ENCODE peak calls at places on chromosomes 6 and 20, in nine cellular contexts. One of them, this sample, is unnamed.

GRCh38 chr20:44188752-44189151 is 1.8 kb upstream of the JPH2 start:
- DNase-seq in colonic mucosa: no peak
- DNase-seq in lower lobe of right lung: no peak
- DNase-seq in ovary: no peak
- DNase-seq in tibial nerve: no peak
- DNase-seq in fibroblast of lung: no peak
- DNase-seq in mammary epithelial cell: no peak
- DNase-seq in BJ: no peak
- DNase-seq in heart left ventricle: no peak
- DNase-seq in this sample: no peak

GRCh38 chr20:53331151-53331973 is 262.3 kb downstream of the ZNF217 start:
- DNase-seq in BJ: peak; percentile 18
- DNase-seq in lower lobe of right lung: no peak
- DNase-seq in tibial nerve: no peak
- DNase-seq in fibroblast of lung: peak; percentile 12
- DNase-seq in ovary: no peak
- DNase-seq in colonic mucosa: no peak
- DNase-seq in heart left ventricle: no peak
- DNase-seq in mammary epithelial cell: peak; percentile 22
- DNase-seq in this sample: no peak

GRCh38 chr20:51712501-51713212 is 55.5 kb downstream of the ATP9A start:
- DNase-seq in colonic mucosa: no peak
- DNase-seq in ovary: no peak
- DNase-seq in BJ: no peak
- DNase-seq in tibial nerve: no peak
- DNase-seq in lower lobe of right lung: no peak
- DNase-seq in heart left ventricle: no peak
- DNase-seq in fibroblast of lung: peak; percentile 51
- DNase-seq in mammary epithelial cell: no peak
- DNase-seq in this sample: peak; percentile 15

GRCh38 chr6:12286381-12287132 is 3.6 kb upstream of the EDN1 start:
- DNase-seq in mammary epithelial cell: no peak
- DNase-seq in ovary: no peak
- DNase-seq in tibial nerve: no peak
- DNase-seq in heart left ventricle: no peak
- DNase-seq in lower lobe of right lung: no peak
- DNase-seq in colonic mucosa: no peak
- DNase-seq in BJ: peak; percentile 40
- DNase-seq in fibroblast of lung: peak; percentile 35
- DNase-seq in this sample: no peak

GRCh38 chr6:113010590-113010989 is 663.5 kb downstream of the RFPL4B start:
- DNase-seq in colonic mucosa: no peak
- DNase-seq in fibroblast of lung: no peak
- DNase-seq in ovary: no peak
- DNase-seq in mammary epithelial cell: no peak
- DNase-seq in lower lobe of right lung: no peak
- DNase-seq in BJ: no peak
- DNase-seq in tibial nerve: no peak
- DNase-seq in heart left ventricle: no peak
- DNase-seq in this sample: no peak

GRCh38 chr6:39137235-39137634 is 22.2 kb upstream of the SAYSD1 start:
- DNase-seq in lower lobe of right lung: no peak
- DNase-seq in mammary epithelial cell: peak; percentile 30
- DNase-seq in BJ: no peak
- DNase-seq in ovary: no peak
- DNase-seq in colonic mucosa: peak; percentile 37
- DNase-seq in heart left ventricle: no peak
- DNase-seq in fibroblast of lung: peak; percentile 39
- DNase-seq in tibial nerve: no peak
- DNase-seq in this sample: peak; percentile 43

GRCh38 chr20:5689451-5689850 is 60.8 kb upstream of the SHLD1 start:
- DNase-seq in mammary epithelial cell: no peak
- DNase-seq in colonic mucosa: no peak
- DNase-seq in BJ: no peak
- DNase-seq in ovary: no peak
- DNase-seq in tibial nerve: no peak
- DNase-seq in lower lobe of right lung: no peak
- DNase-seq in heart left ventricle: no peak
- DNase-seq in fibroblast of lung: no peak
- DNase-seq in this sample: no peak

GRCh38 chr6:36936824-36937223 is 17.7 kb upstream of the PI16 start:
- DNase-seq in lower lobe of right lung: no peak
- DNase-seq in BJ: no peak
- DNase-seq in mammary epithelial cell: no peak
- DNase-seq in colonic mucosa: no peak
- DNase-seq in ovary: no peak
- DNase-seq in fibroblast of lung: no peak
- DNase-seq in heart left ventricle: no peak
- DNase-seq in tibial nerve: no peak
- DNase-seq in this sample: no peak

GRCh38 chr6:112879920-112880413 is 532.8 kb downstream of the RFPL4B start:
- DNase-seq in fibroblast of lung: no peak
- DNase-seq in heart left ventricle: peak; percentile 52
- DNase-seq in BJ: no peak
- DNase-seq in mammary epithelial cell: no peak
- DNase-seq in tibial nerve: no peak
- DNase-seq in lower lobe of right lung: peak; percentile 65
- DNase-seq in colonic mucosa: peak; percentile 21
- DNase-seq in ovary: no peak
- DNase-seq in this sample: no peak

GRCh38 chr20:58447733-58448391 is 58.8 kb downstream of the VAPB start:
- DNase-seq in mammary epithelial cell: peak; percentile 29
- DNase-seq in tibial nerve: no peak
- DNase-seq in colonic mucosa: peak; percentile 53
- DNase-seq in lower lobe of right lung: no peak
- DNase-seq in heart left ventricle: no peak
- DNase-seq in BJ: no peak
- DNase-seq in fibroblast of lung: peak; percentile 62
- DNase-seq in ovary: no peak
- DNase-seq in this sample: peak; percentile 51

GRCh38 chr6:73704260-73704659 is 8.3 kb downstream of the CD109 start:
- DNase-seq in mammary epithelial cell: peak; percentile 100
- DNase-seq in tibial nerve: no peak
- DNase-seq in fibroblast of lung: peak; percentile 96
- DNase-seq in lower lobe of right lung: no peak
- DNase-seq in ovary: no peak
- DNase-seq in BJ: peak; percentile 97
- DNase-seq in colonic mucosa: no peak
- DNase-seq in heart left ventricle: no peak
- DNase-seq in this sample: peak; percentile 100

GRCh38 chr6:166971271-166971670 is 14.9 kb upstream of the RNASET2 start:
- DNase-seq in tibial nerve: no peak
- DNase-seq in fibroblast of lung: no peak
- DNase-seq in lower lobe of right lung: no peak
- DNase-seq in BJ: no peak
- DNase-seq in heart left ventricle: no peak
- DNase-seq in ovary: no peak
- DNase-seq in mammary epithelial cell: no peak
- DNase-seq in colonic mucosa: peak; percentile 11
- DNase-seq in this sample: no peak
- H3K36me3 ChIP-seq in tibial nerve: peaks cover 3% of the 10 kb centered on the region
- H3K36me3 ChIP-seq in fibroblast of lung: no peaks in the 10 kb centered on the region
- H3K36me3 ChIP-seq in lower lobe of right lung: no peaks in the 10 kb centered on the region
- H3K36me3 ChIP-seq in BJ: no peaks in the 10 kb centered on the region
- H3K36me3 ChIP-seq in heart left ventricle: no peaks in the 10 kb centered on the region
- H3K36me3 ChIP-seq in ovary: no peaks in the 10 kb centered on the region
- H3K36me3 ChIP-seq in mammary epithelial cell: no peaks in the 10 kb centered on the region
- H3K36me3 ChIP-seq in colonic mucosa: no peaks in the 10 kb centered on the region
- H3K36me3 ChIP-seq in this sample: no peaks in the 10 kb centered on the region

DNA sequence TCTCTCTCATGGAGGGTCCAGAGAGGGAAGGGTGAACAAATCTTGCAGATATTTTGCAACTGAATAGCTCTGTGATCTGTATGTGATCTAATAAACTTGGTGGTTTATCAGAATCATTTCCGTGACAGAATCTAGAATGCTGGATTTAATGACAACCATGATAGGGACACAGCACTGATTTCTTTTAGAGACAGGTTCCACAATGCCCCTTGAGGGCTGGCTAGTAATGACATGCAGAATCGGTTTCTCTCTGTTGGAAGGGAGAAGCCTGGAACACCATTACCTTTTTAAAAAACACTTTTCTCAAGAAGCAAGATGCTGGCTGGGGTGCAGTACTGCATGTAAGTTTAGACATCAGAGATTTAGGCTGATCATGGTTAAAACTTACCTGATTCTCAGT is 313.4 kb downstream of the CDH26 start:
- DNase-seq in heart left ventricle: no peak
- DNase-seq in tibial nerve: no peak
- DNase-seq in ovary: no peak
- DNase-seq in mammary epithelial cell: no peak
- DNase-seq in BJ: no peak
- DNase-seq in fibroblast of lung: no peak
- DNase-seq in colonic mucosa: no peak
- DNase-seq in lower lobe of right lung: no peak
- DNase-seq in this sample: no peak
- TF ChIP-seq CTCF in heart left ventricle: no peak
- TF ChIP-seq CTCF in tibial nerve: no peak
- TF ChIP-seq CTCF in ovary: no peak
- TF ChIP-seq CTCF in mammary epithelial cell: peak; percentile 48
- TF ChIP-seq CTCF in BJ: peak; percentile 44
- TF ChIP-seq CTCF in fibroblast of lung: peak; percentile 48
- TF ChIP-seq CTCF in colonic mucosa: no peak
- TF ChIP-seq CTCF in lower lobe of right lung: no peak
- TF ChIP-seq CTCF in this sample: peak; percentile 30

DNA sequence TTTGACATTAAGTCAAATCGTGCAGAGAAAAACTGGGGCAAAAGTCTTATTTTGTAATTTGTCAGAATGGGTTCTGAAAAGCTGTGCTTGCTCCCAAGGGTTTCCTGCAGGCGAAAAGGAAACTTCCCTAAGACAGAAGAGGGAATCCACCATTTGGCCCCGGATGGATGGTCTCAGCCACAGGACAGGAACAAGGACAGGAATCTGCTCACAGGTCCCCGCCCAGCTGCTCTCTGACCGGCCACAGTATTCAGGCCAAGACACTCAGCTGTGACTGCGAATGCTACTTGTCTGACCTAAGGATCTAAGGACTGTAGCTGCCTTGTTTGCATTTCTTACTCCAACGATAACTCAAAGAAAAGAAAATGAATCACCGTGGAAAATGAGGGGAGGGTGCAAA is 197.0 kb downstream of the BMP7 start:
- DNase-seq in ovary: no peak
- DNase-seq in tibial nerve: no peak
- DNase-seq in fibroblast of lung: no peak
- DNase-seq in mammary epithelial cell: no peak
- DNase-seq in colonic mucosa: no peak
- DNase-seq in heart left ventricle: no peak
- DNase-seq in BJ: no peak
- DNase-seq in lower lobe of right lung: no peak
- DNase-seq in this sample: no peak
- H3K27me3 ChIP-seq in ovary: no peaks in the 10 kb centered on the region
- H3K27me3 ChIP-seq in tibial nerve: no peaks in the 10 kb centered on the region
- H3K27me3 ChIP-seq in fibroblast of lung: no peaks in the 10 kb centered on the region
- H3K27me3 ChIP-seq in mammary epithelial cell: no peaks in the 10 kb centered on the region
- H3K27me3 ChIP-seq in colonic mucosa: no peaks in the 10 kb centered on the region
- H3K27me3 ChIP-seq in heart left ventricle: peaks cover 33% of the 10 kb centered on the region
- H3K27me3 ChIP-seq in BJ: peaks cover 5% of the 10 kb centered on the region
- H3K27me3 ChIP-seq in lower lobe of right lung: peaks cover 57% of the 10 kb centered on the region
- H3K27me3 ChIP-seq in this sample: peaks cover 2% of the 10 kb centered on the region

GRCh38 chr6:87922191-87922946 is 125.3 kb upstream of the SPACA1 start:
- DNase-seq in BJ: no peak
- DNase-seq in heart left ventricle: no peak
- DNase-seq in colonic mucosa: no peak
- DNase-seq in fibroblast of lung: no peak
- DNase-seq in lower lobe of right lung: no peak
- DNase-seq in tibial nerve: no peak
- DNase-seq in ovary: no peak
- DNase-seq in mammary epithelial cell: no peak
- DNase-seq in this sample: no peak
- H3K36me3 ChIP-seq in BJ: no peaks in the 10 kb centered on the region
- H3K36me3 ChIP-seq in heart left ventricle: no peaks in the 10 kb centered on the region
- H3K36me3 ChIP-seq in colonic mucosa: no peaks in the 10 kb centered on the region
- H3K36me3 ChIP-seq in fibroblast of lung: no peaks in the 10 kb centered on the region
- H3K36me3 ChIP-seq in lower lobe of right lung: no peaks in the 10 kb centered on the region
- H3K36me3 ChIP-seq in tibial nerve: no peaks in the 10 kb centered on the region
- H3K36me3 ChIP-seq in ovary: no peaks in the 10 kb centered on the region
- H3K36me3 ChIP-seq in mammary epithelial cell: no peaks in the 10 kb centered on the region
- H3K36me3 ChIP-seq in this sample: no peaks in the 10 kb centered on the region

DNA sequence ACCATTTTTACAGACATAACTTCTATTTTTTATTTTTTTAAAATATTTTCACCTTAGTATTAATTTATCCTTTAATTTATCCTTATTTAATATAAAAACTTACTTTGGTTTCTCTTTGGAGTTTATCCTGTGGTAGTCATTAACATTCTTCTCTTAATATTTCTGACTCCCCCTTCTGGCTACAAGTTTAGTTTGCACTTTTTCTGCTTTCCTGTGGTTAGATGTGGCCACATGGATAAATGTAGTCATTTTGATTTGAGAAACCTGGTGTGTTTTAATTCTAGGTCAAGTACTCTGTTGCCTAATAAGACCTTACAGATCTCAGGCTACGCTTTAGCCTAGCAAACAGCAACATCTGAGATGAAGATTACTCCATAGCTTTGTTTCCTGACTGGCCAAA is 1187.5 kb downstream of the HACE1 start:
- DNase-seq in fibroblast of lung: no peak
- DNase-seq in mammary epithelial cell: peak; percentile 0
- DNase-seq in colonic mucosa: no peak
- DNase-seq in heart left ventricle: no peak
- DNase-seq in tibial nerve: no peak
- DNase-seq in lower lobe of right lung: no peak
- DNase-seq in ovary: no peak
- DNase-seq in BJ: no peak
- DNase-seq in this sample: peak; percentile 8
- TF ChIP-seq CTCF in fibroblast of lung: no peak
- TF ChIP-seq CTCF in mammary epithelial cell: peak; percentile 19
- TF ChIP-seq CTCF in colonic mucosa: no peak
- TF ChIP-seq CTCF in heart left ventricle: no peak
- TF ChIP-seq CTCF in tibial nerve: no peak
- TF ChIP-seq CTCF in lower lobe of right lung: no peak
- TF ChIP-seq CTCF in ovary: no peak
- TF ChIP-seq CTCF in BJ: no peak
- TF ChIP-seq CTCF in this sample: no peak

GRCh38 chr6:158460602-158461092 is 99.2 kb upstream of the TMEM181 start:
- DNase-seq in colonic mucosa: no peak
- DNase-seq in tibial nerve: no peak
- DNase-seq in BJ: peak; percentile 71
- DNase-seq in fibroblast of lung: peak; percentile 74
- DNase-seq in lower lobe of right lung: no peak
- DNase-seq in mammary epithelial cell: peak; percentile 71
- DNase-seq in heart left ventricle: no peak
- DNase-seq in ovary: no peak
- DNase-seq in this sample: peak; percentile 48

GRCh38 chr6:158461954-158462353 is 97.9 kb upstream of the TMEM181 start:
- DNase-seq in BJ: no peak
- DNase-seq in ovary: no peak
- DNase-seq in lower lobe of right lung: no peak
- DNase-seq in fibroblast of lung: no peak
- DNase-seq in mammary epithelial cell: no peak
- DNase-seq in tibial nerve: no peak
- DNase-seq in heart left ventricle: no peak
- DNase-seq in colonic mucosa: no peak
- DNase-seq in this sample: no peak

GRCh38 chr6:158464483-158464882 is 95.4 kb upstream of the TMEM181 start:
- DNase-seq in BJ: no peak
- DNase-seq in mammary epithelial cell: no peak
- DNase-seq in lower lobe of right lung: no peak
- DNase-seq in colonic mucosa: no peak
- DNase-seq in tibial nerve: no peak
- DNase-seq in ovary: no peak
- DNase-seq in heart left ventricle: no peak
- DNase-seq in fibroblast of lung: no peak
- DNase-seq in this sample: no peak

GRCh38 chr6:158457616-158458278 is 102.1 kb upstream of the TMEM181 start:
- DNase-seq in ovary: no peak
- DNase-seq in lower lobe of right lung: no peak
- DNase-seq in colonic mucosa: no peak
- DNase-seq in BJ: no peak
- DNase-seq in tibial nerve: no peak
- DNase-seq in heart left ventricle: no peak
- DNase-seq in fibroblast of lung: peak; percentile 20
- DNase-seq in mammary epithelial cell: peak; percentile 23
- DNase-seq in this sample: peak; percentile 81

GRCh38 chr6:158459726-158460125 is 100.2 kb upstream of the TMEM181 start:
- DNase-seq in ovary: no peak
- DNase-seq in BJ: no peak
- DNase-seq in colonic mucosa: no peak
- DNase-seq in mammary epithelial cell: peak; percentile 41
- DNase-seq in fibroblast of lung: no peak
- DNase-seq in lower lobe of right lung: no peak
- DNase-seq in tibial nerve: no peak
- DNase-seq in heart left ventricle: no peak
- DNase-seq in this sample: no peak
- H3K27me3 ChIP-seq in ovary: no peaks in the 10 kb centered on the region
- H3K27me3 ChIP-seq in BJ: no peaks in the 10 kb centered on the region
- H3K27me3 ChIP-seq in colonic mucosa: no peaks in the 10 kb centered on the region
- H3K27me3 ChIP-seq in mammary epithelial cell: no peaks in the 10 kb centered on the region
- H3K27me3 ChIP-seq in fibroblast of lung: no peaks in the 10 kb centered on the region
- H3K27me3 ChIP-seq in lower lobe of right lung: no peaks in the 10 kb centered on the region
- H3K27me3 ChIP-seq in tibial nerve: no peaks in the 10 kb centered on the region
- H3K27me3 ChIP-seq in heart left ventricle: no peaks in the 10 kb centered on the region
- H3K27me3 ChIP-seq in this sample: no peaks in the 10 kb centered on the region

This sample was measured in bronchial epithelial cell.